ENCODE peak calls at places on chromosomes 1 and 21, in six cellular contexts. H is CD8-positive, alpha-beta T cell; I is tibial nerve; C is pancreas; J is psoas muscle; Y is DND-41. R is an unnamed sample.

GRCh38 chr1:158076461-158076860 is 83.0 kb downstream of the KIRREL1 start:
- DNase-seq in Y (no peak), I (no peak), H (no peak), C (no peak), J (no peak), R (no peak)

GRCh38 chr1:89254658-89255287 is 17.9 kb downstream of the GBP5 start:
- DNase-seq in J (no peak), C (no peak), Y (no peak), H (no peak), I (no peak), R (no peak)

GRCh38 chr1:112325504-112325903 is 70.5 kb upstream of the CTTNBP2NL start:
- DNase-seq in I (no peak), Y (no peak), J (peak; percentile 58), H (no peak), C (no peak), R (no peak)

GRCh38 chr1:47725732-47726495 is 271.3 kb downstream of the TRABD2B start:
- DNase-seq in J (peak; percentile 82), H (peak; percentile 44), Y (peak; percentile 69), C (peak; percentile 86), I (peak; percentile 72), R (peak; percentile 78)

GRCh38 chr1:244214009-244214967 is 163.2 kb downstream of the ZBTB18 start:
- DNase-seq in J (peak; percentile 73), C (no peak), I (no peak), H (no peak), Y (no peak), R (no peak)

GRCh38 chr1:94143809-94144176 is 22.8 kb upstream of the ABCA4 start:
- DNase-seq in H (no peak), Y (no peak), C (no peak), J (no peak), I (no peak), R (no peak)

GRCh38 chr1:107748529-107748928 is 216.5 kb downstream of the VAV3 start:
- DNase-seq in J (no peak), Y (no peak), C (no peak), H (no peak), I (no peak), R (no peak)

GRCh38 chr1:59081181-59081580 is 215.7 kb upstream of the FGGY start:
- DNase-seq in J (no peak), Y (no peak), H (no peak), C (no peak), I (no peak), R (no peak)

GRCh38 chr1:64047549-64047969 is 155.9 kb upstream of the UBE2U start:
- DNase-seq in C (no peak), Y (no peak), I (no peak), J (no peak), H (no peak), R (no peak)

GRCh38 chr1:165762725-165763124 is 5.9 kb downstream of the TMCO1 start:
- DNase-seq in H (no peak), I (no peak), Y (no peak), J (no peak), C (no peak), R (no peak)

GRCh38 chr1:216034506-216034905 is 388.7 kb downstream of the USH2A start:
- DNase-seq in I (no peak), C (no peak), Y (no peak), H (no peak), J (no peak), R (no peak)

GRCh38 chr1:101181930-101182329 is 54.9 kb upstream of the S1PR1 start:
- DNase-seq in C (no peak), I (no peak), J (no peak), H (no peak), Y (no peak), R (no peak)

GRCh38 chr1:162753998-162754585 is 36.4 kb upstream of the HSD17B7 start:
- DNase-seq in C (no peak), I (no peak), J (no peak), Y (no peak), H (no peak), R (no peak)

GRCh38 chr1:218739426-218739825 is 394.3 kb downstream of the TGFB2 start:
- DNase-seq in H (no peak), J (peak; percentile 77), I (peak; percentile 52), Y (no peak), C (no peak), R (peak; percentile 82)

GRCh38 chr1:100719490-100719889 is at the start of gene VCAM1:
- DNase-seq in I (no peak), H (no peak), Y (no peak), J (no peak), C (no peak), R (no peak)

GRCh38 chr1:226808501-226808900 is 61.9 kb upstream of the PSEN2 start:
- DNase-seq in C (no peak), Y (no peak), J (no peak), I (no peak), H (no peak), R (no peak)

GRCh38 chr21:28283652-28284490 is 708.8 kb downstream of the LTN1 start:
- DNase-seq in J (no peak), H (no peak), I (no peak), C (no peak), Y (no peak), R (no peak)

GRCh38 chr1:184890539-184890973 is 83.8 kb downstream of the NIBAN1 start:
- DNase-seq in H (peak; percentile 10), I (no peak), J (no peak), Y (no peak), C (no peak), R (no peak)

GRCh38 chr1:210597555-210598134 is 268.9 kb downstream of the HHAT start:
- DNase-seq in I (no peak), C (no peak), H (no peak), J (no peak), Y (no peak), R (no peak)

GRCh38 chr1:93322349-93322748 is 23.4 kb upstream of the DR1 start:
- DNase-seq in Y (no peak), H (no peak), J (no peak), I (no peak), C (no peak), R (no peak)

GRCh38 chr1:21324368-21325137 is 34.3 kb upstream of the ECE1 start:
- DNase-seq in Y (peak; percentile 51), C (peak; percentile 88), I (peak; percentile 54), J (peak; percentile 87), H (peak; percentile 29), R (peak; percentile 91)
- TF ChIP-seq CTCF in Y (no peak), C (no peak), I (no peak), J (no peak), H (no peak), R (no peak)

DNA sequence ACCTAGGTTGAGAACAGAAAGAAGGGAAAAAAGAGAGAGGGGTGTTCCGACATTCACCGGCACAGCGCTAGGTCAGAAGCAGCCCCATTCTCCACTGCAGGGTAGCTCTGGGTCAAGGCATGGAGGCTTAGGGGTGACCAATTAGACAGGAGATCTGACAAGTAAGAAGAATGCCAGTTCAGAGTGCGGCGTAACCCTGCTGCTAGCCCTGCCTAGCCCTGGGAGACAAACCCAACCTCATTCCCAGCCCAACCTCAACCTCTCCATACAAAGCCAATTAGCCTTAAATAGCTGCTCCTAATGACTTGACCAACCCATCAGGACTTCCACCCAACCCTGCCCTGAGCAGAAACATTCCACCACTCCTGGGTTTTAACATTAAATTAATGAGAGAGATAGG is 3.4 kb downstream of the PRELP start:
- DNase-seq in Y (no peak), C (no peak), H (no peak), I (no peak), J (no peak), R (no peak)
- H3K27ac ChIP-seq in Y (no peak overlapping the region), C (no peak overlapping the region), H (no peak overlapping the region), I (peak overlapping the region; percentile 85), J (no peak overlapping the region), R (peak overlapping the region; percentile 81)

GRCh38 chr21:45036630-45037029 is 37.8 kb upstream of the ADARB1 start:
- DNase-seq in I (no peak), Y (no peak), C (no peak), J (no peak), H (no peak), R (no peak)
- H3K4me1 ChIP-seq in I (peaks cover 61% of the 10 kb centered on the region), Y (no peaks in the 10 kb centered on the region), C (peaks cover 1% of the 10 kb centered on the region), J (peaks cover 32% of the 10 kb centered on the region), H (no peaks in the 10 kb centered on the region), R (peaks cover 50% of the 10 kb centered on the region)

GRCh38 chr1:18556364-18556763 is 74.3 kb upstream of the PAX7 start:
- DNase-seq in C (no peak), Y (peak; percentile 10), H (no peak), I (no peak), J (no peak), R (no peak)
- TF ChIP-seq CTCF in C (no peak), Y (peak; percentile 58), H (no peak), I (no peak), J (no peak), R (peak; percentile 39)

GRCh38 chr1:45512641-45513054 is 9.0 kb downstream of the PRDX1 start:
- DNase-seq in H (peak; percentile 35), C (no peak), I (peak; percentile 31), J (peak; percentile 74), Y (peak; percentile 55), R (no peak)

GRCh38 chr1:45508295-45509151 is 8.4 kb downstream of the MMACHC start:
- DNase-seq in C (no peak), H (no peak), Y (no peak), I (no peak), J (no peak), R (no peak)

GRCh38 chr1:45510036-45510971 is 10.2 kb downstream of the MMACHC start:
- DNase-seq in I (no peak), C (no peak), H (no peak), J (no peak), Y (no peak), R (no peak)

GRCh38 chr1:45507893-45508292 is 7.8 kb downstream of the MMACHC start:
- DNase-seq in H (no peak), C (no peak), Y (no peak), I (no peak), J (no peak), R (no peak)

GRCh38 chr1:45510972-45511527 is 10.6 kb downstream of the PRDX1 start:
- DNase-seq in I (no peak), Y (no peak), H (no peak), C (no peak), J (no peak), R (no peak)
- H3K27ac ChIP-seq in I (peak overlapping the region; percentile 77), Y (no peak overlapping the region), H (no peak overlapping the region), C (no peak overlapping the region), J (no peak overlapping the region), R (no peak overlapping the region)

GRCh38 chr1:18646091-18646775 is 15.6 kb downstream of the PAX7 start:
- DNase-seq in C (no peak), H (no peak), J (no peak), I (no peak), Y (no peak), R (no peak)
- H3K4me1 ChIP-seq in C (no peaks in the 10 kb centered on the region), H (peaks cover 37% of the 10 kb centered on the region), J (no peaks in the 10 kb centered on the region), I (peaks cover 50% of the 10 kb centered on the region), Y (no peaks in the 10 kb centered on the region), R (peaks cover 11% of the 10 kb centered on the region)

R was measured in right atrium auricular region.